ENCODE peak calls at places on chromosomes 13 and 19, in eight cellular contexts. D is upper lobe of right lung, F is brain microvascular endothelial cell, M is heart left ventricle, I is lower leg skin, N is cardiac muscle cell, V is ovary, J is SK-N-MC. X is an unnamed sample.

GRCh38 chr19:55229789-55230182 is 1.2 kb upstream of the TMEM86B start:
- DNase-seq in D (no peak), V (no peak), I (no peak), M (no peak), N (no peak), F (no peak), J (no peak), X (no peak)

GRCh38 chr19:33465371-33465770 is 56.2 kb downstream of the PEPD start:
- DNase-seq in I (no peak), N (no peak), M (no peak), F (no peak), J (no peak), D (no peak), V (no peak), X (no peak)

GRCh38 chr13:75372517-75372916 is 109.5 kb downstream of the TBC1D4 start:
- DNase-seq in F (peak), D (no peak), M (no peak), V (no peak), I (no peak), J (peak), N (peak), X (no peak)

GRCh38 chr19:4337906-4338440 is 654 bp downstream of the STAP2 start:
- DNase-seq in V (no peak), D (no peak), I (no peak), J (no peak), M (no peak), F (no peak), N (peak), X (no peak)

GRCh38 chr19:35306473-35307246 is 14.7 kb downstream of the MAG start:
- DNase-seq in N (no peak), J (no peak), M (no peak), F (no peak), V (no peak), I (no peak), D (no peak), X (no peak)

GRCh38 chr13:36806102-36806501 is 12.9 kb upstream of the RFXAP start:
- DNase-seq in I (no peak), N (no peak), M (no peak), V (no peak), F (no peak), D (no peak), J (no peak), X (no peak)

GRCh38 chr19:2270572-2271515 is 11.1 kb downstream of the PEAK3 start:
- DNase-seq in M (peak), J (no peak), V (peak), F (peak), I (peak), N (peak), D (peak), X (no peak)

GRCh38 chr13:52695856-52696255 is 43.2 kb downstream of the SUGT1 start:
- DNase-seq in F (peak), N (no peak), V (no peak), J (no peak), I (no peak), M (no peak), D (no peak), X (no peak)

GRCh38 chr19:49442354-49442753 is 1.0 kb upstream of the SLC17A7 start:
- DNase-seq in M (no peak), V (no peak), D (no peak), F (no peak), J (no peak), N (no peak), I (peak), X (no peak)

GRCh38 chr13:20231839-20232555 is at the start of gene GJB6:
- DNase-seq in F (no peak), I (no peak), J (no peak), V (no peak), D (no peak), M (no peak), N (peak), X (no peak)

GRCh38 chr13:40550130-40550529 is 116.3 kb downstream of the FOXO1 start:
- DNase-seq in D (no peak), M (no peak), J (no peak), N (no peak), I (no peak), V (no peak), F (peak), X (no peak)

GRCh38 chr13:38405216-38405615 is 55.6 kb downstream of the UFM1 start:
- DNase-seq in I (no peak), M (no peak), V (no peak), F (no peak), J (no peak), D (no peak), N (no peak), X (no peak)

GRCh38 chr19:52566588-52566987 is 3.5 kb upstream of the ZNF701 start:
- DNase-seq in I (no peak), N (no peak), V (no peak), F (no peak), M (no peak), D (no peak), J (no peak), X (no peak)

GRCh38 chr19:29798783-29799182 is 13.0 kb upstream of the CCNE1 start:
- DNase-seq in N (no peak), J (no peak), M (no peak), D (no peak), F (no peak), I (no peak), V (no peak), X (no peak)

GRCh38 chr13:92136449-92137180 is 738.2 kb downstream of the GPC5 start:
- DNase-seq in N (no peak), J (peak), V (no peak), D (no peak), F (peak), M (no peak), I (no peak), X (no peak)

GRCh38 chr19:36527873-36528193 is 238 bp downstream of the ZNF260 start:
- DNase-seq in N (no peak), D (no peak), I (no peak), J (no peak), M (no peak), F (no peak), V (no peak), X (no peak)
- H3K4me3 ChIP-seq in N (peak), D (peak), I (peak), J (peak), M (peak), F (peak), V (peak), X (peak)

DNA sequence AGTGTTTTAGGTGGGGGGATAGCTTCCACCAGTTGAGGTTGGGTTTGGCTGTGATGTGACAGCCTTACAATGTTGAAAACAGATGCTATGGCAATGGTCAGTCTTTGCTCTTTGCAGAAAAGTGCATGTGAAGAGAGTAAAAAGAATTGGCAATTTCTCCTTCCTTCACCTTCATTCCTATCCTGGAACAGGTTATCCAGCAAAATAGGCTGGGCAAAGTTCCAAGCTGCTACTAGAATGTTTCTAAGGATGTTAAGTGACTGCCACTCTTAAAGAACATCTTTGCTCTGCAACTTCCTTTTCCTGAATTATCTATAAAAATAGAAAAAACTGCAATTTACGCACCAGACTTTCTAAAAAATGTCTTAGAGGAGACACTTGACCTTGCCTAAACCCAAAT is 50.1 kb upstream of the MYCBP2 start:
- DNase-seq in J (no peak), M (no peak), D (no peak), F (no peak), N (peak), I (no peak), V (no peak), X (peak)
- H3K4me3 ChIP-seq in J (no peak), M (no peak), D (no peak), F (no peak), N (no peak), I (no peak), V (no peak), X (no peak)

DNA sequence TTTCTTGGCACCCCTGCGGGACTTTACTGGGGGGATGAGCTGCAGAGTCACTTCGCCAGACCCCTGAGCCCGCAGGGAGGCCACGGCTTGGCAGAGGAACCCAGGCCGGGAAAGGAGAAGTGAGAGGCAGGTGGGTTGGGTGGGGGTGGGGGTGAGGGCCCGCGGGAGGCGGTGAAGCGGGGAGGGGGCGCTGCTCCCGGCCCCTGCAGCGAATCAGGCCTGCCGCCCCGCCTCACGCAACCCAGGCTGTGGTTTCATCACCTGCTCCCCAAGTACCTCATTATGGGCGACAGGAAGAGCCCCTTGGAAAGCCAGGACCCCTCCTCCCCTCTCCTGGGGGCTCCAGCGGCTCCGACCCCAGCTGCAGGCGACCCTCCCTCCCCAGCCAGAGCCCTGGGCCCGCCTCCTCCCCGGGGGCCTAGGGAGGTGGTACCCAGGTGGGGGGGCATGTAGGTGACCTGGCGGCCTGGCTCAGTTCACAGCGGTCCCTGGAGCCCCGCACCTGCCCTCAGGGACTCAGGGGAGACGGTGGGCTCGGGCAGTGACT is 9.5 kb downstream of the MEF2B start:
- DNase-seq in D (no peak), F (no peak), V (no peak), N (no peak), I (no peak), M (no peak), J (no peak), X (no peak)
- H3K4me3 ChIP-seq in D (no peak), F (no peak), V (no peak), N (no peak), I (no peak), M (no peak), J (no peak), X (no peak)

DNA sequence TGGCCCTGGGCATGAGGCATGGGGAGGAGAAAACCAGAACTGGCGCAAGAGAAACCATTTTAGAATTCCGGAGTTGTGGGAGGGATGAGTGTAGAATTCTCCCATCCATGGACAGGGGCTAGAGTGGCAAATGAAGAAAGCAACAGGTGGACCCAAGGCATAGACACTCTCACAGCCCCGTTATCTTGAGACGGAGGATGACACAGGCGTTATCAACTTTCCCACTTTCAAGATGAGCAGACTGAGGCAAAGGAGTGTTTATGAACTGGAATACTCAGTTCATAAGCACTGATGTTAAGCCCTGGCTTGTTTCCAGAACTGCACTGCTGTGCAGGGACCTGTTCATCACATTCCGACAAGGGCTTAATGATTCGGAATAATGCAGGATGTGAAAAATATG is 1.1 kb upstream of the GTF3A start:
- DNase-seq in I (no peak), J (no peak), D (no peak), M (no peak), F (no peak), V (no peak), N (no peak), X (no peak)
- H3K4me3 ChIP-seq in I (no peak), J (no peak), D (peak), M (no peak), F (no peak), V (no peak), N (no peak), X (no peak)

GRCh38 chr19:46856062-46857022 is 4.5 kb upstream of the ARHGAP35 start:
- DNase-seq in M (peak), J (peak), V (peak), F (peak), I (peak), D (peak), N (peak), X (no peak)
- H3K4me3 ChIP-seq in M (peak), J (peak), V (peak), F (peak), I (no peak), D (peak), N (no peak), X (no peak)

GRCh38 chr13:27967203-27967735 is 1.8 kb downstream of the CDX2 start:
- DNase-seq in N (no peak), F (no peak), M (no peak), J (no peak), V (no peak), I (no peak), D (no peak), X (no peak)
- H3K4me3 ChIP-seq in N (no peak), F (no peak), M (no peak), J (no peak), V (peak), I (no peak), D (no peak), X (no peak)

DNA sequence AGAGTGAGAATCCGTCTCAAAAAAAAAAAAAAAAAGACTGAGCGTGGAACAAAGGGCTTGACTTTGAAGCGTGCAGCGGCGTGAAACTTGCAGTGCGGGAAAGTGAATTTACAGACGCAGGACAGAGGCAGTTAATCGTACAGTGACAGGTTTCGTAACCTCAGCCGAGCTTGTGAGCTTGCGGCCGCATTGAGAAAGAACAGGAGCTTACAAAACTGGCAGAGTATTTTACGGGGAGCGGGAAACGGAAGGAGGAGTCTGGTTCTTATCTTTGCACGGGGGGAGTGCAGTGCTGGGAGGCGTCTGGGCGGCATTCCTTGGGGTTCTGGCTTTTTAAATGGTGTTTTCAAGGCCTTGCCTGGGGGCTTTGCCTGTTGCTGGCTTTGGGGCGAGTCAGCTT is 6.0 kb upstream of the BSG start:
- DNase-seq in J (peak), D (peak), M (peak), V (peak), F (no peak), I (no peak), N (peak), X (no peak)
- H3K4me3 ChIP-seq in J (peak), D (no peak), M (no peak), V (peak), F (no peak), I (no peak), N (no peak), X (no peak)

GRCh38 chr13:113002206-113002821 is 33.3 kb downstream of the MCF2L start:
- DNase-seq in N (peak), M (no peak), F (no peak), D (no peak), I (no peak), J (no peak), V (no peak), X (no peak)
- H3K4me3 ChIP-seq in N (no peak), M (no peak), F (no peak), D (peak), I (no peak), J (no peak), V (no peak), X (no peak)

GRCh38 chr19:43777163-43777700 is 3.5 kb downstream of the KCNN4 start:
- DNase-seq in J (no peak), V (no peak), I (no peak), F (no peak), M (no peak), N (no peak), D (no peak), X (no peak)
- H3K4me3 ChIP-seq in J (peak), V (no peak), I (no peak), F (no peak), M (no peak), N (no peak), D (no peak), X (no peak)